ENCODE peak calls at places on chromosomes 5 and 9, in six cellular contexts. Y is HuH-7.5, B is foreskin fibroblast, P is frontal cortex, F is anterior cingulate cortex, K is NCI-H1048. V is an unnamed sample.
A peak's percentile ranks its signal among the peaks of the same experiment; 100 is the strongest.

GRCh38 chr5:111834926-111835599 is 78.1 kb upstream of the NREP start:
- DNase-seq in K (no peak), P (no peak), B (peak; percentile 33), F (no peak), Y (no peak), V (no peak)

GRCh38 chr9:80504525-80505235 is 932.9 kb downstream of the TLE4 start:
- DNase-seq in P (no peak), K (no peak), B (peak; percentile 60), Y (no peak), F (no peak), V (no peak)

GRCh38 chr9:93452710-93453046 is 703 bp downstream of the FAM120AOS start:
- DNase-seq in F (no peak), P (peak; percentile 22), B (no peak), Y (no peak), K (no peak), V (no peak)

GRCh38 chr5:78533356-78533755 is 115.2 kb downstream of the LHFPL2 start:
- DNase-seq in B (no peak), F (no peak), K (no peak), Y (no peak), P (no peak), V (no peak)

GRCh38 chr9:112836394-112836793 is 54.3 kb downstream of the SLC46A2 start:
- DNase-seq in F (no peak), P (no peak), B (no peak), Y (no peak), K (no peak), V (no peak)

GRCh38 chr5:17614872-17615605 is 4.8 kb downstream of the TAF11L12 start:
- DNase-seq in Y (no peak), K (no peak), P (no peak), B (no peak), F (no peak), V (no peak)

GRCh38 chr5:78972654-78973428 is 12.3 kb downstream of the ARSB start:
- DNase-seq in B (peak; percentile 76), P (no peak), F (no peak), K (no peak), Y (no peak), V (no peak)

GRCh38 chr5:112965733-112966306 is 10.8 kb upstream of the DCP2 start:
- DNase-seq in K (no peak), P (no peak), Y (no peak), B (no peak), F (no peak), V (no peak)

GRCh38 chr9:85156652-85157051 is 487.1 kb downstream of the NTRK2 start:
- DNase-seq in K (no peak), F (no peak), P (no peak), Y (no peak), B (no peak), V (no peak)

GRCh38 chr5:18380729-18381362 is 746.6 kb downstream of the TAF11L14 start:
- DNase-seq in Y (no peak), F (no peak), K (no peak), B (no peak), P (no peak), V (no peak)

GRCh38 chr5:95798048-95798447 is 24.5 kb downstream of the GLRX start:
- DNase-seq in K (no peak), Y (no peak), F (no peak), B (peak; percentile 45), P (no peak), V (no peak)

GRCh38 chr9:26053954-26054353 is 375.7 kb upstream of the TUSC1 start:
- DNase-seq in K (no peak), F (no peak), Y (no peak), P (no peak), B (no peak), V (no peak)

GRCh38 chr5:55993013-55993412 is 1.8 kb downstream of the IL6ST start:
- DNase-seq in P (no peak), B (peak; percentile 57), F (no peak), Y (no peak), K (no peak), V (peak; percentile 63)

V was measured in hippocampal formation.